ENCODE peak calls at places on chromosomes 12 and 14, in nine cellular contexts. One of them, this sample, is unnamed.

GRCh38 chr12:2396448-2396871 is 343.7 kb downstream of the CACNA1C start:
- DNase-seq in upper lobe of right lung: peak; percentile 76
- DNase-seq in mesenchymal stem cell: no peak
- DNase-seq in A673: no peak
- DNase-seq in lung: peak; percentile 59
- DNase-seq in transverse colon: peak; percentile 30
- DNase-seq in stomach: no peak
- DNase-seq in CD8-positive, alpha-beta T cell: no peak
- DNase-seq in neuronal stem cell: no peak
- DNase-seq in this sample: peak; percentile 72

GRCh38 chr14:104967414-104968152 is 10.6 kb downstream of the AHNAK2 start:
- DNase-seq in upper lobe of right lung: peak; percentile 78
- DNase-seq in mesenchymal stem cell: peak; percentile 55
- DNase-seq in A673: no peak
- DNase-seq in lung: no peak
- DNase-seq in transverse colon: no peak
- DNase-seq in stomach: peak; percentile 64
- DNase-seq in CD8-positive, alpha-beta T cell: no peak
- DNase-seq in neuronal stem cell: no peak
- DNase-seq in this sample: peak; percentile 83

GRCh38 chr14:104687601-104688504 is 1.6 kb upstream of the INF2 start:
- DNase-seq in upper lobe of right lung: peak; percentile 95
- DNase-seq in mesenchymal stem cell: peak; percentile 34
- DNase-seq in A673: no peak
- DNase-seq in lung: peak; percentile 89
- DNase-seq in transverse colon: peak; percentile 93
- DNase-seq in stomach: peak; percentile 96
- DNase-seq in CD8-positive, alpha-beta T cell: no peak
- DNase-seq in neuronal stem cell: no peak
- DNase-seq in this sample: peak; percentile 97

GRCh38 chr12:114746297-114747074 is 62.5 kb upstream of the TBX3 start:
- DNase-seq in upper lobe of right lung: no peak
- DNase-seq in mesenchymal stem cell: no peak
- DNase-seq in A673: no peak
- DNase-seq in lung: no peak
- DNase-seq in transverse colon: no peak
- DNase-seq in stomach: no peak
- DNase-seq in CD8-positive, alpha-beta T cell: no peak
- DNase-seq in neuronal stem cell: no peak
- DNase-seq in this sample: no peak

GRCh38 chr14:54194501-54194900 is 202.3 kb upstream of the CDKN3 start:
- DNase-seq in upper lobe of right lung: no peak
- DNase-seq in mesenchymal stem cell: peak; percentile 39
- DNase-seq in A673: peak; percentile 21
- DNase-seq in lung: no peak
- DNase-seq in transverse colon: no peak
- DNase-seq in stomach: no peak
- DNase-seq in CD8-positive, alpha-beta T cell: no peak
- DNase-seq in neuronal stem cell: no peak
- DNase-seq in this sample: no peak

GRCh38 chr12:25482637-25483036 is 70.4 kb downstream of the LMNTD1 start:
- DNase-seq in upper lobe of right lung: no peak
- DNase-seq in mesenchymal stem cell: peak; percentile 30
- DNase-seq in A673: peak; percentile 17
- DNase-seq in lung: no peak
- DNase-seq in transverse colon: no peak
- DNase-seq in stomach: no peak
- DNase-seq in CD8-positive, alpha-beta T cell: no peak
- DNase-seq in neuronal stem cell: no peak
- DNase-seq in this sample: no peak

GRCh38 chr14:20412422-20412821 is 879 bp downstream of the TEP1 start:
- DNase-seq in upper lobe of right lung: no peak
- DNase-seq in mesenchymal stem cell: peak; percentile 57
- DNase-seq in A673: peak; percentile 7
- DNase-seq in lung: no peak
- DNase-seq in transverse colon: no peak
- DNase-seq in stomach: no peak
- DNase-seq in CD8-positive, alpha-beta T cell: no peak
- DNase-seq in neuronal stem cell: no peak
- DNase-seq in this sample: no peak

GRCh38 chr12:57888407-57889157 is 42.1 kb upstream of the CTDSP2 start:
- DNase-seq in upper lobe of right lung: peak; percentile 74
- DNase-seq in mesenchymal stem cell: peak; percentile 53
- DNase-seq in A673: no peak
- DNase-seq in lung: peak; percentile 39
- DNase-seq in transverse colon: peak; percentile 83
- DNase-seq in stomach: peak; percentile 61
- DNase-seq in CD8-positive, alpha-beta T cell: no peak
- DNase-seq in neuronal stem cell: no peak
- DNase-seq in this sample: no peak

GRCh38 chr12:130225347-130225746 is 63.1 kb downstream of the FZD10 start:
- DNase-seq in upper lobe of right lung: no peak
- DNase-seq in mesenchymal stem cell: no peak
- DNase-seq in A673: no peak
- DNase-seq in lung: no peak
- DNase-seq in transverse colon: no peak
- DNase-seq in stomach: no peak
- DNase-seq in CD8-positive, alpha-beta T cell: no peak
- DNase-seq in neuronal stem cell: no peak
- DNase-seq in this sample: no peak

GRCh38 chr12:130222519-130223255 is 60.4 kb downstream of the FZD10 start:
- DNase-seq in upper lobe of right lung: no peak
- DNase-seq in mesenchymal stem cell: no peak
- DNase-seq in A673: no peak
- DNase-seq in lung: no peak
- DNase-seq in transverse colon: no peak
- DNase-seq in stomach: no peak
- DNase-seq in CD8-positive, alpha-beta T cell: no peak
- DNase-seq in neuronal stem cell: peak; percentile 8
- DNase-seq in this sample: no peak

GRCh38 chr12:130226771-130227170 is 64.5 kb downstream of the FZD10 start:
- DNase-seq in upper lobe of right lung: no peak
- DNase-seq in mesenchymal stem cell: no peak
- DNase-seq in A673: no peak
- DNase-seq in lung: no peak
- DNase-seq in transverse colon: no peak
- DNase-seq in stomach: no peak
- DNase-seq in CD8-positive, alpha-beta T cell: no peak
- DNase-seq in neuronal stem cell: no peak
- DNase-seq in this sample: no peak

GRCh38 chr12:130224613-130225012 is 62.3 kb downstream of the FZD10 start:
- DNase-seq in upper lobe of right lung: no peak
- DNase-seq in mesenchymal stem cell: no peak
- DNase-seq in A673: no peak
- DNase-seq in lung: no peak
- DNase-seq in transverse colon: no peak
- DNase-seq in stomach: no peak
- DNase-seq in CD8-positive, alpha-beta T cell: no peak
- DNase-seq in neuronal stem cell: no peak
- DNase-seq in this sample: no peak

DNA sequence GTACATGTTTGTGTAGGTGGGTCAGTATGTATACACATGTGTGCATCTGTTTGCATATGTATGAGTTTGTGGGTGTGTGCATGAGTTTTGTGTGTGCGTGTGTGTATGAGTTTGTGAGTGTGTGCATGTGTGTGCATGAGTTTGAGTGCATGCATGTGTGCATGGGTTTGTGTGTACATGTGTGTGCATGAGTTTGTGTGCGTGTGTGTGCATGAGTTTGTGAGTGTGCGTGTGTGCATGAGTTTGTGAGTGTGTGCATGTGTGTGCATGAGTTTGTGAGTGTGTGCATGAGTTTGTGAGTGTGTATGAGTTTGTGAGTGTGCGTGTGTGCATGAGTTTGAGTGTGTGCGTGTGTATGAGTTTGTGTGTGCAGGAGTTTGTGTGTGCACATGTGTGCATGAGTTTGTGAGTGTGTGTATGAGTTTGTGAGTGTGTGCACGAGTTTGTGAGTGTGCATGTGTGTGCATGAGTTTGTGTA is 61.5 kb downstream of the FZD10 start:
- DNase-seq in upper lobe of right lung: no peak
- DNase-seq in mesenchymal stem cell: no peak
- DNase-seq in A673: no peak
- DNase-seq in lung: no peak
- DNase-seq in transverse colon: no peak
- DNase-seq in stomach: no peak
- DNase-seq in CD8-positive, alpha-beta T cell: no peak
- DNase-seq in neuronal stem cell: no peak
- DNase-seq in this sample: no peak
- H3K9me3 ChIP-seq in upper lobe of right lung: no peaks in the 10 kb centered on the region
- H3K9me3 ChIP-seq in mesenchymal stem cell: peaks cover 15% of the 10 kb centered on the region
- H3K9me3 ChIP-seq in A673: peaks cover 4% of the 10 kb centered on the region
- H3K9me3 ChIP-seq in lung: peaks cover 17% of the 10 kb centered on the region
- H3K9me3 ChIP-seq in transverse colon: no peaks in the 10 kb centered on the region
- H3K9me3 ChIP-seq in stomach: no peaks in the 10 kb centered on the region
- H3K9me3 ChIP-seq in CD8-positive, alpha-beta T cell: no peaks in the 10 kb centered on the region
- H3K9me3 ChIP-seq in neuronal stem cell: no peaks in the 10 kb centered on the region
- H3K9me3 ChIP-seq in this sample: no peaks in the 10 kb centered on the region

GRCh38 chr14:79564371-79564770 is 646.9 kb downstream of the DIO2 start:
- DNase-seq in upper lobe of right lung: no peak
- DNase-seq in mesenchymal stem cell: no peak
- DNase-seq in A673: no peak
- DNase-seq in lung: no peak
- DNase-seq in transverse colon: no peak
- DNase-seq in stomach: no peak
- DNase-seq in CD8-positive, alpha-beta T cell: no peak
- DNase-seq in neuronal stem cell: no peak
- DNase-seq in this sample: no peak

GRCh38 chr14:79567306-79567705 is 644.0 kb downstream of the DIO2 start:
- DNase-seq in upper lobe of right lung: no peak
- DNase-seq in mesenchymal stem cell: no peak
- DNase-seq in A673: no peak
- DNase-seq in lung: no peak
- DNase-seq in transverse colon: no peak
- DNase-seq in stomach: no peak
- DNase-seq in CD8-positive, alpha-beta T cell: no peak
- DNase-seq in neuronal stem cell: no peak
- DNase-seq in this sample: no peak

GRCh38 chr14:79571361-79571760 is 639.9 kb downstream of the DIO2 start:
- DNase-seq in upper lobe of right lung: no peak
- DNase-seq in mesenchymal stem cell: no peak
- DNase-seq in A673: no peak
- DNase-seq in lung: no peak
- DNase-seq in transverse colon: no peak
- DNase-seq in stomach: no peak
- DNase-seq in CD8-positive, alpha-beta T cell: no peak
- DNase-seq in neuronal stem cell: no peak
- DNase-seq in this sample: no peak

GRCh38 chr14:79570648-79571047 is 640.7 kb downstream of the DIO2 start:
- DNase-seq in upper lobe of right lung: no peak
- DNase-seq in mesenchymal stem cell: no peak
- DNase-seq in A673: no peak
- DNase-seq in lung: no peak
- DNase-seq in transverse colon: no peak
- DNase-seq in stomach: no peak
- DNase-seq in CD8-positive, alpha-beta T cell: no peak
- DNase-seq in neuronal stem cell: no peak
- DNase-seq in this sample: no peak

DNA sequence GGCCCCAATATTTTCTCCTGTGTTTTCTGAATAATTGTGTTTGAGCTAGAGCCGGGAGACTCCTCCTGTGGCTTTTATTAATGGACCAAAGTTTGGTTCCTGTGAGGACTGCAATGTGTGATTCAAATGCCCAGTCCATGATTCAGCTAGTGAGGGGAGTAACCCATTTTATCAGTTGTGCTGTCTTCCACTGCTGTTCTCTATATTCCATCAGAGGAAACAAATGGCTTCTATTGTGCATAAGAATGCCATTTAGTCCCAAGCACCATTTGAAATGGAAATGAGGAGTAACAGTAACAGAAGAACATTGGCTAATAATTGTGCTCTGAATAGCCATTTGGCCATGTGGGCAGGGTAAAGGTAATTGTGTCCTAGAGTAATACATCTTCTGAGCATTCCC is 642.7 kb downstream of the DIO2 start:
- DNase-seq in upper lobe of right lung: no peak
- DNase-seq in mesenchymal stem cell: no peak
- DNase-seq in A673: no peak
- DNase-seq in lung: no peak
- DNase-seq in transverse colon: no peak
- DNase-seq in stomach: no peak
- DNase-seq in CD8-positive, alpha-beta T cell: no peak
- DNase-seq in neuronal stem cell: no peak
- DNase-seq in this sample: no peak
- H3K27ac ChIP-seq in upper lobe of right lung: no peak overlapping the region
- H3K27ac ChIP-seq in mesenchymal stem cell: no peak overlapping the region
- H3K27ac ChIP-seq in A673: no peak overlapping the region
- H3K27ac ChIP-seq in lung: no peak overlapping the region
- H3K27ac ChIP-seq in transverse colon: no peak overlapping the region
- H3K27ac ChIP-seq in stomach: no peak overlapping the region
- H3K27ac ChIP-seq in CD8-positive, alpha-beta T cell: no peak overlapping the region
- H3K27ac ChIP-seq in neuronal stem cell: no peak overlapping the region
- H3K27ac ChIP-seq in this sample: no peak overlapping the region

DNA sequence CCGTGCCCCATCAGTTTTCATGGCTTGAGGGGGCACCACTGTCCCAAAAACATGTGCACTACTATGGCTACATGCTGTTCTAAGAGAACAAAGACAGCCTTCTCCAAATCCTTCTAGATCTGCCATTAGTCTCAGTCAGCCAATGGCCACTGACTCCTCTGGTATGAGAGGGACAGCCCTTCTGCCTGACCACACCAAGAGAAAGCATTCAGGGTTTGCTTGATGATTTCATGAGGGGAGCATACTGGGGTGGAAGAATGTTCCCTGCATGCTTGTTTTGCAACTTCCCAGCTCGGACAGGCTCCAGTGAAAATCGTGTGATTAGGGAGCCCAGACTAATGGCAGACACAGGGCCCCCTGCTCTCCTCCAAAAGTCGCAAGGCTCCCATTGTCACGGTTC is 199.6 kb upstream of the ALG10B start:
- DNase-seq in upper lobe of right lung: no peak
- DNase-seq in mesenchymal stem cell: no peak
- DNase-seq in A673: no peak
- DNase-seq in lung: no peak
- DNase-seq in transverse colon: no peak
- DNase-seq in stomach: no peak
- DNase-seq in CD8-positive, alpha-beta T cell: no peak
- DNase-seq in neuronal stem cell: no peak
- DNase-seq in this sample: no peak
- H3K9me3 ChIP-seq in upper lobe of right lung: no peaks in the 10 kb centered on the region
- H3K9me3 ChIP-seq in mesenchymal stem cell: peaks cover 3% of the 10 kb centered on the region
- H3K9me3 ChIP-seq in A673: no peaks in the 10 kb centered on the region
- H3K9me3 ChIP-seq in lung: peaks cover 3% of the 10 kb centered on the region
- H3K9me3 ChIP-seq in transverse colon: no peaks in the 10 kb centered on the region
- H3K9me3 ChIP-seq in stomach: no peaks in the 10 kb centered on the region
- H3K9me3 ChIP-seq in CD8-positive, alpha-beta T cell: no peaks in the 10 kb centered on the region
- H3K9me3 ChIP-seq in neuronal stem cell: no peaks in the 10 kb centered on the region
- H3K9me3 ChIP-seq in this sample: no peaks in the 10 kb centered on the region

DNA sequence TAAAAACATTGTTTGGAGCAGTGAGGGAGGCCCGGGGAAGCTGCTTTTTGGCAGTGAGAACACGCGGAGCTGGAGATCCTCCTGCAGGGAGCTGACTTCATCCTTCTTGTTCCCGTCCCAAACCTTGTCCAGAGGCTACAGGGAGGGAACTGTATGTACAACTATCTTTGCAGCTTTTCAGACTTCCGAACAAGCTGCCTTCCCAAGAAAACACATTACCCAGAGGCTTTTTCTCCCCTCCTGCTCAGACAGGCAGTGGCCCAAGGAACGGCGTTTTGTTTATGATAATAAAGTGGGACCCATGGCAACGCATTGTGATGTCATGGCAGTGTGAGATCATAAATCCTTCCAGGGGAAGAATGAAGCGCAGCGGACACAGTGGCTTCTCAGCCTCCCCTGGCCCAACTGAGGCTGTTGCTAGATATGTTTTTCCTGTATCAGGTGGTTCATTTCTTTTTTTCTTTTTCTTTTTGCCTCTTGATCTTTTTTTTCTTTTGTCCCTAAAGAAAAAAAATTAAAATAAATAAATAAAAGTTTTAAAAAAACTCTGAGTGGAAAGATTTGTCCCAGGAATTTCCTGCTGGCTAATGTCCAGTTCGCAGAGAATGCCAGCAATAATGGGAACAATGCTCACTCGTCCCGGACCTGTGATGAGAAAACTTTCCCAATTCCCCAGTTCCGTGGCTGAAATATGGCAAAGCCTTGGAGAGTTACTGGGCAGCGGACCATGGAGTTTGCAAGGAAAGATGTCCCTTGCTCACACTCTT is 103.5 kb upstream of the MAP1LC3B2 start:
- DNase-seq in upper lobe of right lung: no peak
- DNase-seq in mesenchymal stem cell: peak; percentile 99
- DNase-seq in A673: peak; percentile 74
- DNase-seq in lung: peak; percentile 66
- DNase-seq in transverse colon: peak; percentile 79
- DNase-seq in stomach: peak; percentile 48
- DNase-seq in CD8-positive, alpha-beta T cell: no peak
- DNase-seq in neuronal stem cell: peak; percentile 58
- DNase-seq in this sample: peak; percentile 62
- H3K27ac ChIP-seq in upper lobe of right lung: peak overlapping the region; percentile 80
- H3K27ac ChIP-seq in mesenchymal stem cell: peak overlapping the region; percentile 60
- H3K27ac ChIP-seq in A673: no peak overlapping the region
- H3K27ac ChIP-seq in lung: peak overlapping the region; percentile 84
- H3K27ac ChIP-seq in transverse colon: peak overlapping the region; percentile 84
- H3K27ac ChIP-seq in stomach: peak overlapping the region; percentile 82
- H3K27ac ChIP-seq in CD8-positive, alpha-beta T cell: no peak overlapping the region
- H3K27ac ChIP-seq in neuronal stem cell: no peak overlapping the region
- H3K27ac ChIP-seq in this sample: peak overlapping the region; percentile 71